ENCODE peak calls at places on chromosomes 4 and X, in six cellular contexts. I is body of pancreas; G is kidney epithelial cell; B is CD8-positive, alpha-beta T cell; L is T-helper 2 cell; U is iPS DF 19.7. Q is an unnamed sample.

GRCh38 chrX:153722704-153723350 is 1.4 kb downstream of the BCAP31 start:
- DNase-seq in G (no peak), U (no peak), L (no peak), B (no peak), I (peak; percentile 44), Q (peak; percentile 13)

GRCh38 chrX:95875661-95876060 is 809.0 kb upstream of the DIAPH2 start:
- DNase-seq in U (no peak), B (no peak), I (no peak), L (no peak), G (no peak), Q (no peak)

GRCh38 chr4:19623866-19624265 is 627.8 kb upstream of the SLIT2 start:
- DNase-seq in L (no peak), U (no peak), I (no peak), B (no peak), G (no peak), Q (no peak)

GRCh38 chrX:38968344-38968743 is 167.1 kb downstream of the MID1IP1 start:
- DNase-seq in B (no peak), U (no peak), L (no peak), I (no peak), G (no peak), Q (no peak)

GRCh38 chr4:76969941-76970529 is 20.5 kb downstream of the SEPTIN11 start:
- DNase-seq in I (no peak), G (no peak), B (no peak), L (no peak), U (no peak), Q (no peak)

GRCh38 chr4:118338981-118339765 is 13.6 kb downstream of the PRSS12 start:
- DNase-seq in G (no peak), U (no peak), L (no peak), I (no peak), B (no peak), Q (no peak)

GRCh38 chr4:56907489-56908205 is at the start of gene REST:
- DNase-seq in B (peak; percentile 79), U (peak; percentile 80), I (peak; percentile 79), L (peak; percentile 80), G (no peak), Q (peak; percentile 73)

GRCh38 chrX:131763674-131764073 is 219.8 kb downstream of the OR13H1 start:
- DNase-seq in I (peak; percentile 91), U (no peak), L (no peak), B (no peak), G (peak; percentile 26), Q (no peak)

GRCh38 chr4:140427104-140427918 is at the start of gene CLGN:
- DNase-seq in G (no peak), B (peak; percentile 28), U (peak; percentile 54), L (peak; percentile 12), I (peak; percentile 77), Q (peak; percentile 69)

GRCh38 chr4:158771776-158772175 is 3.0 kb downstream of the FNIP2 start:
- DNase-seq in I (no peak), B (no peak), L (no peak), G (no peak), U (no peak), Q (no peak)

GRCh38 chr4:31104596-31104995 is 384.4 kb downstream of the PCDH7 start:
- DNase-seq in G (no peak), I (peak; percentile 49), B (no peak), L (no peak), U (no peak), Q (no peak)

GRCh38 chr4:155796031-155796430 is 37.2 kb downstream of the GUCY1B1 start:
- DNase-seq in L (no peak), B (no peak), G (no peak), I (no peak), U (no peak), Q (no peak)

GRCh38 chr4:911221-911751 is 20.8 kb downstream of the GAK start:
- DNase-seq in B (no peak), U (no peak), L (no peak), G (no peak), I (no peak), Q (no peak)

Q was measured in prostate gland.